ENCODE peak calls at places on chromosome 1, in five cellular contexts. One of them, this sample, is unnamed.

GRCh38 chr1:234607091-234608025 is 2.6 kb downstream of the IRF2BP2 start:
- DNase-seq in heart left ventricle: peak; percentile 46
- DNase-seq in K562: no peak
- DNase-seq in mammary epithelial cell: peak; percentile 43
- DNase-seq in aorta: no peak
- DNase-seq in this sample: peak; percentile 59

GRCh38 chr1:66300986-66301451 is 232.9 kb upstream of the SGIP1 start:
- DNase-seq in heart left ventricle: no peak
- DNase-seq in K562: no peak
- DNase-seq in mammary epithelial cell: no peak
- DNase-seq in aorta: no peak
- DNase-seq in this sample: no peak

GRCh38 chr1:53165408-53165961 is 23.0 kb upstream of the SLC1A7 start:
- DNase-seq in heart left ventricle: no peak
- DNase-seq in K562: no peak
- DNase-seq in mammary epithelial cell: no peak
- DNase-seq in aorta: no peak
- DNase-seq in this sample: no peak

GRCh38 chr1:224064150-224064549 is 49.8 kb upstream of the FBXO28 start:
- DNase-seq in heart left ventricle: no peak
- DNase-seq in K562: no peak
- DNase-seq in mammary epithelial cell: no peak
- DNase-seq in aorta: no peak
- DNase-seq in this sample: no peak

GRCh38 chr1:18554597-18554996 is 73.9 kb downstream of the KLHDC7A start:
- DNase-seq in heart left ventricle: no peak
- DNase-seq in K562: no peak
- DNase-seq in mammary epithelial cell: no peak
- DNase-seq in aorta: no peak
- DNase-seq in this sample: no peak

GRCh38 chr1:206495493-206496046 is 11.8 kb upstream of the RASSF5 start:
- DNase-seq in heart left ventricle: no peak
- DNase-seq in K562: no peak
- DNase-seq in mammary epithelial cell: no peak
- DNase-seq in aorta: no peak
- DNase-seq in this sample: no peak

GRCh38 chr1:61808968-61809367 is 66.7 kb downstream of the PATJ start:
- DNase-seq in heart left ventricle: no peak
- DNase-seq in K562: no peak
- DNase-seq in mammary epithelial cell: no peak
- DNase-seq in aorta: no peak
- DNase-seq in this sample: no peak

GRCh38 chr1:162035241-162035640 is 11.6 kb upstream of the OLFML2B start:
- DNase-seq in heart left ventricle: no peak
- DNase-seq in K562: no peak
- DNase-seq in mammary epithelial cell: peak; percentile 66
- DNase-seq in aorta: no peak
- DNase-seq in this sample: peak; percentile 33

GRCh38 chr1:218665216-218665615 is 320.1 kb downstream of the TGFB2 start:
- DNase-seq in heart left ventricle: peak; percentile 71
- DNase-seq in K562: no peak
- DNase-seq in mammary epithelial cell: no peak
- DNase-seq in aorta: peak; percentile 75
- DNase-seq in this sample: no peak

GRCh38 chr1:31444725-31445448 is 31.9 kb downstream of the SERINC2 start:
- DNase-seq in heart left ventricle: no peak
- DNase-seq in K562: no peak
- DNase-seq in mammary epithelial cell: no peak
- DNase-seq in aorta: no peak
- DNase-seq in this sample: no peak

GRCh38 chr1:107359472-107360241 is 218.8 kb downstream of the NTNG1 start:
- DNase-seq in heart left ventricle: no peak
- DNase-seq in K562: no peak
- DNase-seq in mammary epithelial cell: no peak
- DNase-seq in aorta: no peak
- DNase-seq in this sample: no peak

GRCh38 chr1:81702903-81703302 is 97.8 kb upstream of the ADGRL2 start:
- DNase-seq in heart left ventricle: no peak
- DNase-seq in K562: no peak
- DNase-seq in mammary epithelial cell: peak; percentile 95
- DNase-seq in aorta: no peak
- DNase-seq in this sample: peak; percentile 91

GRCh38 chr1:52296345-52296744 is 69.7 kb downstream of the CC2D1B start:
- DNase-seq in heart left ventricle: no peak
- DNase-seq in K562: peak; percentile 48
- DNase-seq in mammary epithelial cell: peak; percentile 59
- DNase-seq in aorta: no peak
- DNase-seq in this sample: peak; percentile 27

GRCh38 chr1:221283532-221283931 is 404.3 kb downstream of the HLX start:
- DNase-seq in heart left ventricle: no peak
- DNase-seq in K562: no peak
- DNase-seq in mammary epithelial cell: no peak
- DNase-seq in aorta: no peak
- DNase-seq in this sample: no peak

GRCh38 chr1:1137256-1138045 is 21.6 kb upstream of the C1orf159 start:
- DNase-seq in heart left ventricle: no peak
- DNase-seq in K562: peak; percentile 66
- DNase-seq in mammary epithelial cell: no peak
- DNase-seq in aorta: no peak
- DNase-seq in this sample: no peak

GRCh38 chr1:104056786-104057185 is 307.1 kb downstream of the AMY1C start:
- DNase-seq in heart left ventricle: no peak
- DNase-seq in K562: no peak
- DNase-seq in mammary epithelial cell: no peak
- DNase-seq in aorta: no peak
- DNase-seq in this sample: no peak

GRCh38 chr1:109509176-109510134 is at the start of gene AMIGO1:
- DNase-seq in heart left ventricle: peak; percentile 77
- DNase-seq in K562: peak; percentile 96
- DNase-seq in mammary epithelial cell: peak; percentile 28
- DNase-seq in aorta: peak; percentile 90
- DNase-seq in this sample: peak; percentile 59

GRCh38 chr1:248348475-248348874 is at the start of gene OR14C36:
- DNase-seq in heart left ventricle: no peak
- DNase-seq in K562: no peak
- DNase-seq in mammary epithelial cell: no peak
- DNase-seq in aorta: no peak
- DNase-seq in this sample: no peak

GRCh38 chr1:29981586-29982239 is 741.7 kb downstream of the MATN1 start:
- DNase-seq in heart left ventricle: no peak
- DNase-seq in K562: no peak
- DNase-seq in mammary epithelial cell: no peak
- DNase-seq in aorta: no peak
- DNase-seq in this sample: no peak

GRCh38 chr1:232837085-232837484 is 31.9 kb downstream of the MAP10 start:
- DNase-seq in heart left ventricle: no peak
- DNase-seq in K562: no peak
- DNase-seq in mammary epithelial cell: no peak
- DNase-seq in aorta: no peak
- DNase-seq in this sample: no peak

GRCh38 chr1:192171123-192171522 is 12.9 kb downstream of the RGS18 start:
- DNase-seq in heart left ventricle: no peak
- DNase-seq in K562: no peak
- DNase-seq in mammary epithelial cell: no peak
- DNase-seq in aorta: no peak
- DNase-seq in this sample: no peak

GRCh38 chr1:93871356-93871755 is 7.7 kb downstream of the DNTTIP2 start:
- DNase-seq in heart left ventricle: no peak
- DNase-seq in K562: no peak
- DNase-seq in mammary epithelial cell: peak; percentile 31
- DNase-seq in aorta: no peak
- DNase-seq in this sample: no peak

GRCh38 chr1:175839678-175840669 is 96.6 kb upstream of the TNR start:
- DNase-seq in heart left ventricle: no peak
- DNase-seq in K562: no peak
- DNase-seq in mammary epithelial cell: peak; percentile 31
- DNase-seq in aorta: no peak
- DNase-seq in this sample: no peak

GRCh38 chr1:70866522-70867256 is 180.9 kb downstream of the PTGER3 start:
- DNase-seq in heart left ventricle: no peak
- DNase-seq in K562: no peak
- DNase-seq in mammary epithelial cell: no peak
- DNase-seq in aorta: no peak
- DNase-seq in this sample: no peak

GRCh38 chr1:165853528-165854075 is 26.2 kb downstream of the UCK2 start:
- DNase-seq in heart left ventricle: no peak
- DNase-seq in K562: no peak
- DNase-seq in mammary epithelial cell: no peak
- DNase-seq in aorta: no peak
- DNase-seq in this sample: no peak

GRCh38 chr1:181149326-181150000 is 61.0 kb downstream of the IER5 start:
- DNase-seq in heart left ventricle: no peak
- DNase-seq in K562: no peak
- DNase-seq in mammary epithelial cell: no peak
- DNase-seq in aorta: no peak
- DNase-seq in this sample: no peak

GRCh38 chr1:150650193-150650592 is 20.8 kb upstream of the ENSA start:
- DNase-seq in heart left ventricle: no peak
- DNase-seq in K562: no peak
- DNase-seq in mammary epithelial cell: no peak
- DNase-seq in aorta: no peak
- DNase-seq in this sample: no peak

GRCh38 chr1:210237981-210238380 is 5.4 kb downstream of the SERTAD4 start:
- DNase-seq in heart left ventricle: no peak
- DNase-seq in K562: no peak
- DNase-seq in mammary epithelial cell: no peak
- DNase-seq in aorta: no peak
- DNase-seq in this sample: no peak

GRCh38 chr1:108830119-108831008 is 26.5 kb downstream of the AKNAD1 start:
- DNase-seq in heart left ventricle: peak; percentile 88
- DNase-seq in K562: peak; percentile 58
- DNase-seq in mammary epithelial cell: peak; percentile 42
- DNase-seq in aorta: peak; percentile 92
- DNase-seq in this sample: no peak

GRCh38 chr1:246197076-246197475 is 310.0 kb downstream of the SMYD3 start:
- DNase-seq in heart left ventricle: no peak
- DNase-seq in K562: no peak
- DNase-seq in mammary epithelial cell: no peak
- DNase-seq in aorta: no peak
- DNase-seq in this sample: no peak

GRCh38 chr1:54255026-54255425 is 55.1 kb downstream of the MRPL37 start:
- DNase-seq in heart left ventricle: no peak
- DNase-seq in K562: no peak
- DNase-seq in mammary epithelial cell: no peak
- DNase-seq in aorta: no peak
- DNase-seq in this sample: no peak

GRCh38 chr1:954927-955326 is 4.1 kb downstream of the NOC2L start:
- DNase-seq in heart left ventricle: no peak
- DNase-seq in K562: no peak
- DNase-seq in mammary epithelial cell: no peak
- DNase-seq in aorta: no peak
- DNase-seq in this sample: no peak

GRCh38 chr1:9793291-9793690 is 30.5 kb downstream of the CLSTN1 start:
- DNase-seq in heart left ventricle: no peak
- DNase-seq in K562: no peak
- DNase-seq in mammary epithelial cell: no peak
- DNase-seq in aorta: peak; percentile 65
- DNase-seq in this sample: no peak

GRCh38 chr1:67732750-67733151 is 47.8 kb downstream of the GADD45A start:
- DNase-seq in heart left ventricle: peak; percentile 81
- DNase-seq in K562: no peak
- DNase-seq in mammary epithelial cell: no peak
- DNase-seq in aorta: no peak
- DNase-seq in this sample: peak; percentile 81

GRCh38 chr1:85361106-85361505 is 84.7 kb upstream of the BCL10 start:
- DNase-seq in heart left ventricle: peak; percentile 33
- DNase-seq in K562: no peak
- DNase-seq in mammary epithelial cell: peak; percentile 20
- DNase-seq in aorta: no peak
- DNase-seq in this sample: no peak

GRCh38 chr1:157652859-157653493 is 47.6 kb downstream of the FCRL3 start:
- DNase-seq in heart left ventricle: no peak
- DNase-seq in K562: no peak
- DNase-seq in mammary epithelial cell: no peak
- DNase-seq in aorta: no peak
- DNase-seq in this sample: no peak
- H3K4me3 ChIP-seq in heart left ventricle: no peak overlapping the region
- H3K4me3 ChIP-seq in K562: no peak overlapping the region
- H3K4me3 ChIP-seq in mammary epithelial cell: no peak overlapping the region
- H3K4me3 ChIP-seq in aorta: no peak overlapping the region
- H3K4me3 ChIP-seq in this sample: no peak overlapping the region

GRCh38 chr1:231515748-231516147 is 12.7 kb upstream of the TSNAX start:
- DNase-seq in heart left ventricle: no peak
- DNase-seq in K562: no peak
- DNase-seq in mammary epithelial cell: no peak
- DNase-seq in aorta: no peak
- DNase-seq in this sample: no peak
- H3K4me3 ChIP-seq in heart left ventricle: no peak overlapping the region
- H3K4me3 ChIP-seq in K562: no peak overlapping the region
- H3K4me3 ChIP-seq in mammary epithelial cell: no peak overlapping the region
- H3K4me3 ChIP-seq in aorta: no peak overlapping the region
- H3K4me3 ChIP-seq in this sample: no peak overlapping the region

GRCh38 chr1:44780583-44781121 is 5.3 kb downstream of the RPS8 start:
- DNase-seq in heart left ventricle: no peak
- DNase-seq in K562: no peak
- DNase-seq in mammary epithelial cell: no peak
- DNase-seq in aorta: peak; percentile 43
- DNase-seq in this sample: no peak
- H3K4me3 ChIP-seq in heart left ventricle: no peak overlapping the region
- H3K4me3 ChIP-seq in K562: no peak overlapping the region
- H3K4me3 ChIP-seq in mammary epithelial cell: no peak overlapping the region
- H3K4me3 ChIP-seq in aorta: no peak overlapping the region
- H3K4me3 ChIP-seq in this sample: no peak overlapping the region

GRCh38 chr1:35554261-35555211 is 2.7 kb downstream of the KIAA0319L start:
- DNase-seq in heart left ventricle: peak; percentile 48
- DNase-seq in K562: no peak
- DNase-seq in mammary epithelial cell: no peak
- DNase-seq in aorta: no peak
- DNase-seq in this sample: peak; percentile 50
- H3K4me3 ChIP-seq in heart left ventricle: no peak overlapping the region
- H3K4me3 ChIP-seq in K562: no peak overlapping the region
- H3K4me3 ChIP-seq in mammary epithelial cell: no peak overlapping the region
- H3K4me3 ChIP-seq in aorta: no peak overlapping the region
- H3K4me3 ChIP-seq in this sample: no peak overlapping the region

GRCh38 chr1:227072991-227073390 is 132.9 kb downstream of the COQ8A start:
- DNase-seq in heart left ventricle: no peak
- DNase-seq in K562: no peak
- DNase-seq in mammary epithelial cell: peak; percentile 37
- DNase-seq in aorta: no peak
- DNase-seq in this sample: peak; percentile 30
- H3K4me3 ChIP-seq in heart left ventricle: no peak overlapping the region
- H3K4me3 ChIP-seq in K562: no peak overlapping the region
- H3K4me3 ChIP-seq in mammary epithelial cell: no peak overlapping the region
- H3K4me3 ChIP-seq in aorta: no peak overlapping the region
- H3K4me3 ChIP-seq in this sample: no peak overlapping the region

This sample was measured in cardiac muscle cell.